ENCODE peak calls at places on chromosomes 6 and 20, in four cellular contexts. Y, I, W and L are unnamed samples.

GRCh38 chr6:118735320-118735719 is 83.9 kb upstream of the CEP85L start:
- DNase-seq in Y (no peak), I (no peak), W (no peak), L (no peak)

GRCh38 chr6:170405311-170405975 is 98.9 kb downstream of the FAM120B start:
- DNase-seq in Y (peak; percentile 97), I (peak; percentile 62), W (no peak), L (no peak)

GRCh38 chr6:147438758-147439528 is 69.5 kb upstream of the SAMD5 start:
- DNase-seq in Y (no peak), I (no peak), W (no peak), L (no peak)

GRCh38 chr20:25285091-25285647 is 37.3 kb downstream of the PYGB start:
- DNase-seq in Y (no peak), I (no peak), W (peak; percentile 38), L (peak; percentile 58)

GRCh38 chr20:478949-479429 is 16.7 kb upstream of the TBC1D20 start:
- DNase-seq in Y (peak; percentile 78), I (peak; percentile 36), W (no peak), L (no peak)

GRCh38 chr20:35523298-35523888 is 6.1 kb downstream of the C20orf173 start:
- DNase-seq in Y (no peak), I (no peak), W (no peak), L (peak; percentile 44)

GRCh38 chr6:159061805-159062563 is 17.2 kb upstream of the TAGAP start:
- DNase-seq in Y (no peak), I (no peak), W (no peak), L (no peak)

GRCh38 chr6:73870907-73871306 is 174.9 kb downstream of the CD109 start:
- DNase-seq in Y (no peak), I (no peak), W (no peak), L (no peak)

GRCh38 chr6:133057352-133057751 is 183.8 kb upstream of the EYA4 start:
- DNase-seq in Y (no peak), I (no peak), W (no peak), L (no peak)

GRCh38 chr6:137740967-137741761 is 125.9 kb upstream of the TNFAIP3 start:
- DNase-seq in Y (no peak), I (no peak), W (no peak), L (no peak)

GRCh38 chr20:24806896-24807676 is 142.0 kb upstream of the CST7 start:
- DNase-seq in Y (no peak), I (no peak), W (peak; percentile 27), L (no peak)

GRCh38 chr20:8909596-8909995 is 159.3 kb upstream of the PLCB4 start:
- DNase-seq in Y (no peak), I (no peak), W (no peak), L (no peak)

GRCh38 chr6:1313755-1314503 is 2.0 kb downstream of the FOXQ1 start:
- DNase-seq in Y (no peak), I (no peak), W (peak; percentile 73), L (no peak)

GRCh38 chr6:148967546-148967945 is 220.7 kb downstream of the UST start:
- DNase-seq in Y (no peak), I (no peak), W (no peak), L (no peak)

GRCh38 chr20:22827916-22828315 is 207.2 kb upstream of the SSTR4 start:
- DNase-seq in Y (no peak), I (no peak), W (no peak), L (no peak)

GRCh38 chr6:154791561-154792317 is 58.5 kb downstream of the SCAF8 start:
- DNase-seq in Y (no peak), I (no peak), W (no peak), L (no peak)

GRCh38 chr20:25052255-25053206 is 5.4 kb downstream of the ACSS1 start:
- DNase-seq in Y (no peak), I (no peak), W (no peak), L (no peak)

GRCh38 chr6:133242761-133243590 is 1.8 kb downstream of the EYA4 start:
- DNase-seq in Y (peak; percentile 10), I (no peak), W (no peak), L (no peak)

GRCh38 chr6:69881322-69882151 is 15.2 kb downstream of the COL19A1 start:
- DNase-seq in Y (no peak), I (no peak), W (no peak), L (no peak)

GRCh38 chr6:14454467-14454763 is 336.8 kb downstream of the CD83 start:
- DNase-seq in Y (no peak), I (no peak), W (no peak), L (no peak)

GRCh38 chr6:23981923-23982322 is 144.1 kb upstream of the NRSN1 start:
- DNase-seq in Y (no peak), I (no peak), W (no peak), L (no peak)

GRCh38 chr6:2804516-2804915 is 37.1 kb downstream of the SERPINB1 start:
- DNase-seq in Y (no peak), I (no peak), W (no peak), L (no peak)

GRCh38 chr20:59014680-59015389 is 4.4 kb upstream of the TUBB1 start:
- DNase-seq in Y (no peak), I (no peak), W (no peak), L (peak; percentile 60)

GRCh38 chr6:163490826-163491577 is 76.5 kb downstream of the QKI start:
- DNase-seq in Y (peak; percentile 68), I (no peak), W (peak; percentile 56), L (peak; percentile 74)

GRCh38 chr6:26457407-26457795 is 354 bp upstream of the BTN2A1 start:
- DNase-seq in Y (no peak), I (no peak), W (no peak), L (peak; percentile 78)

GRCh38 chr6:111464184-111464583 is 18.8 kb downstream of the REV3L start:
- DNase-seq in Y (no peak), I (no peak), W (no peak), L (no peak)

GRCh38 chr6:7201732-7202541 is 94.2 kb downstream of the RREB1 start:
- DNase-seq in Y (no peak), I (no peak), W (peak; percentile 90), L (peak; percentile 87)

GRCh38 chr6:87848616-87849015 is 146.6 kb upstream of the AKIRIN2 start:
- DNase-seq in Y (no peak), I (no peak), W (no peak), L (no peak)

GRCh38 chr20:50335105-50335504 is 144.5 kb downstream of the CEBPB start:
- DNase-seq in Y (no peak), I (no peak), W (no peak), L (no peak)